ENCODE peak calls at places on chromosome 7, in four cellular contexts. O is CD8-positive, alpha-beta memory T cell; I is upper lobe of right lung; M is CD4-positive, alpha-beta T cell. N is an unnamed sample.

GRCh38 chr7:20529260-20529659 is 86.2 kb upstream of the ABCB5 start:
- DNase-seq in O (no peak), I (no peak), M (no peak), N (no peak)

GRCh38 chr7:157279973-157280841 is 56.6 kb upstream of the DNAJB6 start:
- DNase-seq in O (no peak), I (no peak), M (no peak), N (no peak)

GRCh38 chr7:70893985-70894722 is 237.8 kb upstream of the GALNT17 start:
- DNase-seq in O (no peak), I (no peak), M (no peak), N (no peak)

GRCh38 chr7:73799282-73800141 is 29.4 kb upstream of the CLDN3 start:
- DNase-seq in O (no peak), I (no peak), M (no peak), N (no peak)

GRCh38 chr7:90412458-90413184 is 9.4 kb downstream of the CLDN12 start:
- DNase-seq in O (peak), I (peak), M (no peak), N (no peak)

GRCh38 chr7:92025260-92025659 is 84.6 kb downstream of the AKAP9 start:
- DNase-seq in O (no peak), I (no peak), M (no peak), N (no peak)

GRCh38 chr7:43141091-43141490 is 28.6 kb downstream of the HECW1 start:
- DNase-seq in O (no peak), I (no peak), M (no peak), N (no peak)

GRCh38 chr7:74039337-74039736 is 11.4 kb downstream of the ELN start:
- DNase-seq in O (no peak), I (no peak), M (no peak), N (no peak)

GRCh38 chr7:73718905-73719805 is at the start of gene STX1A:
- DNase-seq in O (peak), I (peak), M (peak), N (peak)

GRCh38 chr7:54129035-54129434 is 413.1 kb upstream of the VSTM2A start:
- DNase-seq in O (no peak), I (no peak), M (no peak), N (no peak)

GRCh38 chr7:917255-918117 is 37.0 kb downstream of the ADAP1 start:
- DNase-seq in O (no peak), I (peak), M (no peak), N (no peak)
- H3K27ac ChIP-seq in O (no peak), I (no peak), M (no peak), N (no peak)

GRCh38 chr7:101378808-101379207 is 16.1 kb downstream of the COL26A1 start:
- DNase-seq in O (no peak), I (no peak), M (no peak), N (no peak)
- H3K27ac ChIP-seq in O (no peak), I (no peak), M (no peak), N (no peak)

DNA sequence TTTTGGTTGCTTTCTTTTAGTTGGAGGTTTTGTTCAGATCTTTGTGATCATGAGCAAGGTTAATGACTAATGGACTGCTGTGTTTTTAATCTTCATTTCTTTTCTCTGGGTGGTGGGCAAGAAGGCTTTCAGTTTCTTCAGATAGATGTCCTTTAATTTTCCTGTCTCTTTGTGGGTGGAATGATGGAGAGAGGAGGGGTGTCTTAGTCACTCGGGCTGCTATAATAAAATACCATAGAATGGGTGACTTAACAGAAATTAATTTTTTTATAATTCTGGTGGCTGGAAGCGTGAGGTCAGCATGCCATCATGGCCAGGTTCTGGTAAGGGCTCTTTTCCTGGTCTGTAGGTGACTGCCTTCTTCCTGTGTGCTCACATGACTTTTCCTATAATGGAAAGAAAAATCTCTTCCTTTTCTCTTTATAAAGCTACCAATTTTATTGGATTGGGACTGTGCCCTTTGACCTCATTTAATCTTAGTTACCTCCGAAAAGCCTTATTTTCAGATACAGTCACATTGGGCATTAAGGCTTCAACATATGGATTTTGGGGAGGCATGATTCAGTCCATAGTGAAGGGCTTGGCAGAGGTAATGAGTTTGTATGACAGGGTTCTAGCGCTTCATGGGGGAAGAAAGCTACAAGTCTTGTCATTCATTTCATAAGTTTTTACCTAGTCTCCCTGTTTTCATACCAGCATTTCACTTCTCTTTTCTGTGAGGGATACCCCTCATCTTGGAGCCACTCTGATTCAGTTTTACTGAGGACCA is 6.4 kb downstream of the RSBN1L start:
- DNase-seq in O (no peak), I (no peak), M (no peak), N (no peak)
- H3K27ac ChIP-seq in O (no peak), I (no peak), M (no peak), N (no peak)

GRCh38 chr7:25087855-25088254 is 37.2 kb downstream of the CYCS start:
- DNase-seq in O (no peak), I (no peak), M (no peak), N (no peak)

GRCh38 chr7:25091757-25092156 is 33.3 kb downstream of the CYCS start:
- DNase-seq in O (no peak), I (no peak), M (no peak), N (no peak)

GRCh38 chr7:25093268-25093802 is 31.7 kb downstream of the CYCS start:
- DNase-seq in O (peak), I (peak), M (peak), N (no peak)

GRCh38 chr7:25091129-25091528 is 33.9 kb downstream of the CYCS start:
- DNase-seq in O (no peak), I (no peak), M (no peak), N (peak)

DNA sequence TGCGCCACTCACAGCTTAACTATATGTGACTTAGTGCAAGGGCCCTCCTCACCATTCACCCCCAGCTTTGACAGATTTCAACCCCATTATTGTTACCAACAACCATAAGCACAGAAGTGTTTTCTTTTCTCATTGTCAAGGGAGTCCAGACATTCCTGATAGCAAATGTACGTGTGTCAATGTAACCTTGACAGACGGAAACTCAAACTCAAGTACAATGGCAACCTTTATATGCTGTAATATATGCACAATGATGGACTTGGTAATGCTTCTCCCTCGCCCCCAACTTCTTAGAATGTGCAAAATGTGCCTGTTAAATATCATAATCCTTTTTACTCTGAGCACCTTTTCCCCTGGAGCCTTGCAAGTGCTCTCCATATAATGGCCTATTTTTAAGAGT is 34.7 kb downstream of the CYCS start:
- DNase-seq in O (no peak), I (no peak), M (no peak), N (no peak)
- H3K27ac ChIP-seq in O (no peak), I (no peak), M (no peak), N (no peak)